ENCODE peak calls at places on chromosomes 6 and 20, in eight cellular contexts. Y is spleen; U is WERI-Rb-1; D is naive thymus-derived CD4-positive, alpha-beta T cell; J is Peyer's patch; N is tibial nerve; V is heart right ventricle; T is mucosa of descending colon. Z is an unnamed sample. For H3K9me3, the result is how much of the 10 kb centered on the place peaks cover.

GRCh38 chr6:12605888-12606345 is 110.7 kb upstream of the PHACTR1 start:
- DNase-seq in Y (no peak), U (peak), D (peak), J (peak), N (peak), V (no peak), T (peak), Z (no peak)

GRCh38 chr6:148720371-148720770 is 26.5 kb upstream of the UST start:
- DNase-seq in Y (no peak), U (no peak), D (no peak), J (no peak), N (no peak), V (no peak), T (no peak), Z (no peak)

GRCh38 chr6:130223508-130223907 is 757 bp upstream of the SAMD3 start:
- DNase-seq in Y (peak), U (peak), D (peak), J (peak), N (no peak), V (no peak), T (peak), Z (no peak)

GRCh38 chr6:156563710-156564109 is 213.5 kb upstream of the ARID1B start:
- DNase-seq in Y (no peak), U (no peak), D (no peak), J (no peak), N (no peak), V (no peak), T (no peak), Z (no peak)

GRCh38 chr6:46451343-46451742 is 39.9 kb downstream of the RCAN2 start:
- DNase-seq in Y (no peak), U (no peak), D (no peak), J (no peak), N (no peak), V (no peak), T (no peak), Z (no peak)

GRCh38 chr6:19759117-19759880 is 77.9 kb upstream of the ID4 start:
- DNase-seq in Y (no peak), U (no peak), D (no peak), J (no peak), N (no peak), V (no peak), T (no peak), Z (no peak)

GRCh38 chr6:5234869-5235268 is 25.9 kb downstream of the LYRM4 start:
- DNase-seq in Y (no peak), U (no peak), D (no peak), J (no peak), N (no peak), V (no peak), T (peak), Z (no peak)

GRCh38 chr6:56046576-56046975 is 171.2 kb upstream of the BMP5 start:
- DNase-seq in Y (peak), U (no peak), D (no peak), J (no peak), N (no peak), V (peak), T (peak), Z (peak)

GRCh38 chr20:44811150-44811685 is 872 bp upstream of the RIMS4 start:
- DNase-seq in Y (no peak), U (no peak), D (no peak), J (no peak), N (no peak), V (no peak), T (no peak), Z (no peak)

GRCh38 chr6:3315068-3315467 is 56.3 kb downstream of the PSMG4 start:
- DNase-seq in Y (peak), U (no peak), D (no peak), J (no peak), N (no peak), V (no peak), T (no peak), Z (no peak)

GRCh38 chr6:134949927-134950326 is at the start of gene ALDH8A1:
- DNase-seq in Y (no peak), U (no peak), D (no peak), J (no peak), N (no peak), V (no peak), T (no peak), Z (no peak)

GRCh38 chr6:157787080-157787479 is 36.0 kb upstream of the SNX9 start:
- DNase-seq in Y (no peak), U (no peak), D (no peak), J (no peak), N (no peak), V (no peak), T (peak), Z (no peak)

DNA sequence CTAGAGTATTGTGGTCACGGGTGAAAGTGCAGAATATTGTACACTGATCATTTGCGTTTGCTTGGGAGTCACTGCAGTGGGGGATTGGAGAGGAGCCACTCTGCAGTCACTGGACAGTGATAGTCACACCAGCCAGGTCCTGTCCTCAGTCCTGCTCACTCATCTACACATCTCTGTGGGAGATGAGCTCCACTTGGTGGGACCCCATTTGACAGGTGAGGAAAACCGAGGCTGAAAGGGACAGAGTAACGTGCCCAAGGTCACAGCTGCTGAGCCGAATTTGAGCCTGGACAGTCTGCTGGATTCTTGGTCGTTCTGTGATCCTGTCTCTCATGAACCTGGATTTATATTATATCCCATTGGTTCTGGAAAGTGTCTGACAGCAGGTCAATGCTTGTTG is 17.7 kb upstream of the PHACTR3 start:
- DNase-seq in Y (peak), U (no peak), D (no peak), J (no peak), N (no peak), V (no peak), T (no peak), Z (no peak)
- H3K9me3 ChIP-seq in Y (under half), U (under half), D (under half), J (under half), N (under half), V (under half), T (under half), Z (under half)

DNA sequence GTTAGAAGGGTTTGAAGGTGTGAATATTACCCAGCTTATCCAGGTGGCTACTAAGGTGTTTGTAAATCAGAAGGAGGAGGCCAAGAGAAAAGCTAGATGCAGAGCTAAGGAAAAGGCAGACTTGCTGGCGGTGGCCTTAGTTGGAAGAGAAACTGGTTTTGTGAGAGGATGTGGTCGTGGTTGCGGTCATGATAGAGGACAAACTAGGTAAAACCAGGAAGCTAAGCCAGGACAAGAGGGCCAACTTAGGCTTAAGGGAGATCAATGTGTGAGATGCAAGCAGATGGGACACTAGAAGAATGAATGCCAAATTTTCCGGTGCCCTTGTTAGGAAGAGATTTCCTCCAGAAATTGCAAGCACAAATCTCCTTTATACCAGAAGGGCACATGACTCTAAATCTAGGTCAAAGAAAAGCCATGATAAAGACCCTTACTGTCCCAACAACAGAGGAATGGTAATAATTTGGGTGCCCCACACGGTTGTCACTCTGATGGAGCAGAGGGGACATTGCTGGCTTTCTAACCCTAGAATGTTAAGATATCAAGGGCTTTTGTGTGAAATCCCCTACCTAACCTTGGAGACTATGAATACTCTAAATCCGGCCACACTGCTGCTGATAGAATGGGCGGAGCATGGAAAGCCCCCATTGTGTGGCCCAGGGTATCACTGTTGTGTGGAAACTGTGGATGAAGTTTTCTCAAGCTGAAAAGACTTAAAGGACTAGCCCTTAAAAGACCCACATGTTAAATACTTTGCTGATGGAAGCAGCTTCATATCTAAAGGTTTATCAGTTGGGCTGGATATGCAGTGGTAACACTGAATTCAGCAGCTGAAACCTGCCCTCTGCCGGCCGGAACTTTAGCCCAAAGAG is 7.8 kb downstream of the IL22RA2 start:
- DNase-seq in Y (peak), U (peak), D (no peak), J (peak), N (no peak), V (peak), T (peak), Z (no peak)
- H3K9me3 ChIP-seq in Y (under half), U (under half), D (under half), J (under half), N (under half), V (under half), T (under half), Z (under half)

GRCh38 chr6:40056865-40057264 is 122.6 kb upstream of the MOCS1 start:
- DNase-seq in Y (no peak), U (no peak), D (no peak), J (no peak), N (no peak), V (no peak), T (no peak), Z (no peak)
- H3K9me3 ChIP-seq in Y (under half), U (under half), D (under half), J (under half), N (under half), V (under half), T (under half), Z (under half)

GRCh38 chr6:164663634-164664033 is 645.8 kb downstream of the C6orf118 start:
- DNase-seq in Y (no peak), U (no peak), D (no peak), J (no peak), N (no peak), V (no peak), T (no peak), Z (no peak)

DNA sequence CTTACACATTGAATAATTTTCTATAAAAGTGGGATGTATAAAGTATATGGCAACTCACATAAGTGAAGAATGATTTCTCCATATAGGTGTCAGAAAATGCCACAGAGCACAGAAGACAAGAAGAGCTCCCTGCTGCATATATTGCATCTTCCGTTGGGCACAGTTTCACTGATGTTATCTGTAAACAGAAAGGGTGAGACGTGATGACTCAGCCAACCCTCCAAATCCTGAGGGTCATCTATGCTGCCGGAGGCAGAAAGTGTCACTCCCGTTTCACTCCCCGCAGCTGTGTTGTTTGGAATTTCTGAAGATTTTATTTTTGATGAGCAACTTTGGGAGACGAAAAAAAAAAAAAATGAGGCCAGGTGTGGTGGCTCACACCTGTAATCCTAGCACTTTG is 644.1 kb downstream of the C6orf118 start:
- DNase-seq in Y (no peak), U (no peak), D (no peak), J (no peak), N (no peak), V (no peak), T (no peak), Z (no peak)
- H3K9me3 ChIP-seq in Y (under half), U (under half), D (under half), J (under half), N (under half), V (under half), T (half or more), Z (under half)